ENCODE peak calls at places on chromosomes 13 and 19, in six cellular contexts. T is mucosa of descending colon, U is AG09309, F is heart right ventricle, E is mesothelial cell of epicardium, P is lung. D is an unnamed sample.

GRCh38 chr13:25699056-25699455 is 327.3 kb downstream of the ATP8A2 start:
- DNase-seq in P (no peak), F (no peak), T (no peak), E (no peak), U (no peak), D (no peak)

GRCh38 chr19:13484141-13484540 is 22.1 kb downstream of the CACNA1A start:
- DNase-seq in P (no peak), U (no peak), F (no peak), T (no peak), E (no peak), D (no peak)

GRCh38 chr19:18420931-18421330 is 1.7 kb downstream of the SSBP4 start:
- DNase-seq in E (no peak), P (no peak), F (no peak), T (peak; percentile 56), U (no peak), D (no peak)

GRCh38 chr13:111531505-111531904 is 211.1 kb downstream of the TEX29 start:
- DNase-seq in P (no peak), E (no peak), T (no peak), U (no peak), F (no peak), D (no peak)

GRCh38 chr19:993361-993830 is 6.8 kb upstream of the GRIN3B start:
- DNase-seq in P (no peak), T (peak; percentile 50), U (no peak), F (no peak), E (no peak), D (no peak)

GRCh38 chr19:38095411-38096308 is 128.4 kb downstream of the DPF1 start:
- DNase-seq in P (peak; percentile 74), E (peak; percentile 62), T (no peak), U (peak; percentile 27), F (peak; percentile 59), D (peak; percentile 9)

GRCh38 chr13:84430015-84430414 is 547.7 kb upstream of the SLITRK1 start:
- DNase-seq in U (no peak), F (no peak), E (no peak), P (no peak), T (no peak), D (no peak)

GRCh38 chr13:72448082-72448481 is 279.3 kb downstream of the MZT1 start:
- DNase-seq in U (no peak), F (no peak), E (no peak), T (no peak), P (no peak), D (no peak)

GRCh38 chr13:39016087-39016486 is 21.8 kb downstream of the PROSER1 start:
- DNase-seq in P (no peak), T (no peak), F (no peak), U (no peak), E (no peak), D (no peak)

GRCh38 chr13:39013462-39013861 is 22.8 kb upstream of the STOML3 start:
- DNase-seq in T (no peak), F (no peak), E (no peak), P (no peak), U (no peak), D (no peak)

GRCh38 chr13:39016789-39017188 is 21.1 kb downstream of the PROSER1 start:
- DNase-seq in U (no peak), P (no peak), T (no peak), E (no peak), F (no peak), D (no peak)

GRCh38 chr13:39012608-39013007 is 22.0 kb upstream of the STOML3 start:
- DNase-seq in E (no peak), T (no peak), P (no peak), U (no peak), F (no peak), D (no peak)
- TF ChIP-seq CTCF in E (no peak), T (no peak), P (no peak), U (no peak), F (no peak), D (no peak)

GRCh38 chr13:31161583-31162150 is at the start of gene HSPH1:
- DNase-seq in P (peak; percentile 99), T (peak; percentile 99), E (peak; percentile 98), F (peak; percentile 99), U (peak; percentile 85), D (peak; percentile 86)
- TF ChIP-seq CTCF in P (no peak), T (peak; percentile 15), E (no peak), F (peak; percentile 36), U (peak; percentile 30), D (no peak)

GRCh38 chr19:32357720-32358119 is 12.3 kb downstream of the ZNF507 start:
- DNase-seq in E (no peak), F (no peak), U (no peak), P (no peak), T (no peak), D (no peak)
- TF ChIP-seq CTCF in E (peak; percentile 14), F (peak; percentile 43), U (peak; percentile 8), P (no peak), T (no peak), D (no peak)

GRCh38 chr19:41928221-41928683 is at the start of gene ERFL:
- DNase-seq in T (peak; percentile 55), E (no peak), U (no peak), F (no peak), P (no peak), D (no peak)
- TF ChIP-seq CTCF in T (no peak), E (no peak), U (no peak), F (no peak), P (no peak), D (peak; percentile 13)

GRCh38 chr19:58218899-58219298 is 9.8 kb upstream of the ZNF544 start:
- DNase-seq in T (no peak), F (no peak), U (no peak), P (no peak), E (no peak), D (no peak)
- TF ChIP-seq CTCF in T (no peak), F (peak; percentile 36), U (no peak), P (no peak), E (no peak), D (peak; percentile 35)

DNA sequence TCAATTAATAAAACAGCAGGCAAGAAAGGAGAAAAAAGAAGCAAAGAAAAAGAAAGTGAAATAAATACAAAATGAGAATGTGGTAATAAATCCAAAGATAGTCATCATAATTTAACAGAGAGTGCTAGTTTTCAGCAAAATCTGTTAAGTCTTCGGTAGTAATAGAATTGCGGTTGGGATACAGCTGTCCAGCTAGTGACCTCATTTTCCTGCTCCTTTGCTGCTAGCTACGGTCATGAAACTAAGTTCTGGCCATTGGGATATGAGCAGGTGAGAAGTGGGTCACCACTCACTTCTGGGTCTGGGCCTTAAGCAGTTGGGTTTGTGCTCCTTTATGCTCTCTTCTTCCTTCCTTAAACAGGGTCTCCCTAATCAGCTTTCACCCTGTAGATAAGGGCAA is 11.7 kb upstream of the DGKH start:
- DNase-seq in E (no peak), P (no peak), F (no peak), U (no peak), T (no peak), D (no peak)
- TF ChIP-seq CTCF in E (no peak), P (no peak), F (no peak), U (no peak), T (no peak), D (no peak)

DNA sequence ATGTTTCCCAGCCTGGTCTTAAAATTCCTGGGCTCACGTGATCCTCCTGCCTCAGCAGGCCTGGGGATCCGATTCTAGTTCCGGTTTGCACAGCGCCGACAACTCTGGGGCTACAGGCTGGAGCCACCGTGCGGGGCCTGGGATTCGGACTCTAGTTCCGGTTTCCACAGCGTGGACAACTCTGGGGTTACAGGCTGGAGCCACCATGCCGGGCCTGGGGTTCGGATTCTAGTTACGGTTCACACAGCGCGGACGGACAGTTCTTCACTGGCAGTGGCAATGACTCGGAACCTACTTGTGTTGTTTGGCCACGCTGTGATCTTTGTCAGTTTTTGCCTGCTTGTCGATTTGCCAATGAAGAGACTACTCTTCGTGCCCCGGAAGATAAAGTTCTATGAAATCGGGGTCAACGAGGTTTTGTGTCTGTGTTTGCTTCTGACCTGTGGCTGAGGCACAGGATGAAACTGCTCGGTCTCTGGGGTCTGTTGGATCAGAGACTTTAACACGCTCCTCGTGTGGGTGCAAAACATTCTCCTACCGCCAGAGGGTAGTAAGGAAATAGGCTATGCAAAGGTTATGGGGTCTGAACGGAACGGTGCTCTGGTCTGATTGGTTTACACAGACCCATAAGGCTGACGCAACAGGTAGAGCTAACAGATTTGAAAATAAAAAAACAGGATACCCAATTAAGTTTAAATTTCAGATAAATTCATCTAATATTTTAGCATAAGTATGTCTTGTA is 12.1 kb upstream of the ZSCAN1 start:
- DNase-seq in P (peak; percentile 37), U (peak; percentile 31), E (no peak), T (no peak), F (no peak), D (no peak)
- TF ChIP-seq CTCF in P (peak; percentile 67), U (peak; percentile 54), E (peak; percentile 8), T (no peak), F (peak; percentile 64), D (peak; percentile 30)

D was measured in keratinocyte.